ENCODE peak calls at places on chromosomes 5 and 9, in six cellular contexts. One of them, this sample, is unnamed.

GRCh38 chr9:21402387-21403247 is 6.3 kb upstream of the IFNA8 start:
- DNase-seq in GM23338: peak
- DNase-seq in keratinocyte: no peak
- DNase-seq in stimulated activated CD8-positive, alpha-beta memory T cell treated with anti-CD3 and anti-CD28 coated beads, Interleukin-4, amount 100 ng/mL, for 4 hours: no peak
- DNase-seq in GM12892: peak
- DNase-seq in Caki2: no peak
- DNase-seq in this sample: peak

GRCh38 chr9:135147473-135147805 is 60.0 kb downstream of the OLFM1 start:
- DNase-seq in GM23338: no peak
- DNase-seq in keratinocyte: no peak
- DNase-seq in stimulated activated CD8-positive, alpha-beta memory T cell treated with anti-CD3 and anti-CD28 coated beads, Interleukin-4, amount 100 ng/mL, for 4 hours: no peak
- DNase-seq in GM12892: no peak
- DNase-seq in Caki2: no peak
- DNase-seq in this sample: no peak

GRCh38 chr5:96572864-96573512 is 89.2 kb upstream of the CAST start:
- DNase-seq in GM23338: no peak
- DNase-seq in keratinocyte: peak
- DNase-seq in stimulated activated CD8-positive, alpha-beta memory T cell treated with anti-CD3 and anti-CD28 coated beads, Interleukin-4, amount 100 ng/mL, for 4 hours: no peak
- DNase-seq in GM12892: no peak
- DNase-seq in Caki2: peak
- DNase-seq in this sample: no peak

GRCh38 chr5:104932431-104932830 is 1369.8 kb upstream of the NUDT12 start:
- DNase-seq in GM23338: peak
- DNase-seq in keratinocyte: no peak
- DNase-seq in stimulated activated CD8-positive, alpha-beta memory T cell treated with anti-CD3 and anti-CD28 coated beads, Interleukin-4, amount 100 ng/mL, for 4 hours: no peak
- DNase-seq in GM12892: no peak
- DNase-seq in Caki2: no peak
- DNase-seq in this sample: peak

GRCh38 chr5:9376363-9377117 is 169.3 kb downstream of the SEMA5A start:
- DNase-seq in GM23338: no peak
- DNase-seq in keratinocyte: no peak
- DNase-seq in stimulated activated CD8-positive, alpha-beta memory T cell treated with anti-CD3 and anti-CD28 coated beads, Interleukin-4, amount 100 ng/mL, for 4 hours: no peak
- DNase-seq in GM12892: no peak
- DNase-seq in Caki2: no peak
- DNase-seq in this sample: no peak

GRCh38 chr9:26524225-26524624 is 368.4 kb downstream of the CAAP1 start:
- DNase-seq in GM23338: no peak
- DNase-seq in keratinocyte: no peak
- DNase-seq in stimulated activated CD8-positive, alpha-beta memory T cell treated with anti-CD3 and anti-CD28 coated beads, Interleukin-4, amount 100 ng/mL, for 4 hours: no peak
- DNase-seq in GM12892: no peak
- DNase-seq in Caki2: no peak
- DNase-seq in this sample: no peak

GRCh38 chr5:133423031-133423617 is 189.2 kb downstream of the FSTL4 start:
- DNase-seq in GM23338: no peak
- DNase-seq in keratinocyte: peak
- DNase-seq in stimulated activated CD8-positive, alpha-beta memory T cell treated with anti-CD3 and anti-CD28 coated beads, Interleukin-4, amount 100 ng/mL, for 4 hours: no peak
- DNase-seq in GM12892: no peak
- DNase-seq in Caki2: no peak
- DNase-seq in this sample: no peak

GRCh38 chr5:67773439-67773988 is 442.0 kb upstream of the PIK3R1 start:
- DNase-seq in GM23338: no peak
- DNase-seq in keratinocyte: no peak
- DNase-seq in stimulated activated CD8-positive, alpha-beta memory T cell treated with anti-CD3 and anti-CD28 coated beads, Interleukin-4, amount 100 ng/mL, for 4 hours: no peak
- DNase-seq in GM12892: no peak
- DNase-seq in Caki2: peak
- DNase-seq in this sample: no peak

GRCh38 chr5:10329808-10330481 is 22.2 kb upstream of the CMBL start:
- DNase-seq in GM23338: no peak
- DNase-seq in keratinocyte: no peak
- DNase-seq in stimulated activated CD8-positive, alpha-beta memory T cell treated with anti-CD3 and anti-CD28 coated beads, Interleukin-4, amount 100 ng/mL, for 4 hours: no peak
- DNase-seq in GM12892: no peak
- DNase-seq in Caki2: no peak
- DNase-seq in this sample: no peak

GRCh38 chr9:18020254-18020745 is 441.4 kb downstream of the SH3GL2 start:
- DNase-seq in GM23338: no peak
- DNase-seq in keratinocyte: no peak
- DNase-seq in stimulated activated CD8-positive, alpha-beta memory T cell treated with anti-CD3 and anti-CD28 coated beads, Interleukin-4, amount 100 ng/mL, for 4 hours: no peak
- DNase-seq in GM12892: no peak
- DNase-seq in Caki2: no peak
- DNase-seq in this sample: no peak

GRCh38 chr9:1052119-1052907 is 2.2 kb downstream of the DMRT2 start:
- DNase-seq in GM23338: peak
- DNase-seq in keratinocyte: no peak
- DNase-seq in stimulated activated CD8-positive, alpha-beta memory T cell treated with anti-CD3 and anti-CD28 coated beads, Interleukin-4, amount 100 ng/mL, for 4 hours: no peak
- DNase-seq in GM12892: no peak
- DNase-seq in Caki2: no peak
- DNase-seq in this sample: no peak

GRCh38 chr9:127418037-127418471 is 6.1 kb upstream of the ZNF79 start:
- DNase-seq in GM23338: peak
- DNase-seq in keratinocyte: no peak
- DNase-seq in stimulated activated CD8-positive, alpha-beta memory T cell treated with anti-CD3 and anti-CD28 coated beads, Interleukin-4, amount 100 ng/mL, for 4 hours: no peak
- DNase-seq in GM12892: peak
- DNase-seq in Caki2: no peak
- DNase-seq in this sample: peak

GRCh38 chr9:88590558-88591146 is 55.7 kb downstream of the NXNL2 start:
- DNase-seq in GM23338: peak
- DNase-seq in keratinocyte: no peak
- DNase-seq in stimulated activated CD8-positive, alpha-beta memory T cell treated with anti-CD3 and anti-CD28 coated beads, Interleukin-4, amount 100 ng/mL, for 4 hours: no peak
- DNase-seq in GM12892: no peak
- DNase-seq in Caki2: no peak
- DNase-seq in this sample: peak

GRCh38 chr5:180138976-180139730 is 67.6 kb upstream of the RNF130 start:
- DNase-seq in GM23338: no peak
- DNase-seq in keratinocyte: no peak
- DNase-seq in stimulated activated CD8-positive, alpha-beta memory T cell treated with anti-CD3 and anti-CD28 coated beads, Interleukin-4, amount 100 ng/mL, for 4 hours: no peak
- DNase-seq in GM12892: no peak
- DNase-seq in Caki2: no peak
- DNase-seq in this sample: no peak

GRCh38 chr5:179326176-179326997 is 18.9 kb downstream of the ADAMTS2 start:
- DNase-seq in GM23338: peak
- DNase-seq in keratinocyte: no peak
- DNase-seq in stimulated activated CD8-positive, alpha-beta memory T cell treated with anti-CD3 and anti-CD28 coated beads, Interleukin-4, amount 100 ng/mL, for 4 hours: no peak
- DNase-seq in GM12892: no peak
- DNase-seq in Caki2: no peak
- DNase-seq in this sample: peak

GRCh38 chr5:15521349-15521937 is 21.5 kb downstream of the FBXL7 start:
- DNase-seq in GM23338: no peak
- DNase-seq in keratinocyte: no peak
- DNase-seq in stimulated activated CD8-positive, alpha-beta memory T cell treated with anti-CD3 and anti-CD28 coated beads, Interleukin-4, amount 100 ng/mL, for 4 hours: no peak
- DNase-seq in GM12892: no peak
- DNase-seq in Caki2: no peak
- DNase-seq in this sample: no peak

GRCh38 chr5:175235251-175235963 is 208.6 kb downstream of the DRD1 start:
- DNase-seq in GM23338: no peak
- DNase-seq in keratinocyte: no peak
- DNase-seq in stimulated activated CD8-positive, alpha-beta memory T cell treated with anti-CD3 and anti-CD28 coated beads, Interleukin-4, amount 100 ng/mL, for 4 hours: no peak
- DNase-seq in GM12892: no peak
- DNase-seq in Caki2: no peak
- DNase-seq in this sample: no peak

GRCh38 chr5:132391870-132392269 is 22.4 kb downstream of the SLC22A5 start:
- DNase-seq in GM23338: no peak
- DNase-seq in keratinocyte: no peak
- DNase-seq in stimulated activated CD8-positive, alpha-beta memory T cell treated with anti-CD3 and anti-CD28 coated beads, Interleukin-4, amount 100 ng/mL, for 4 hours: no peak
- DNase-seq in GM12892: no peak
- DNase-seq in Caki2: no peak
- DNase-seq in this sample: no peak

GRCh38 chr5:76703707-76704106 is 12.2 kb upstream of the F2R start:
- DNase-seq in GM23338: no peak
- DNase-seq in keratinocyte: no peak
- DNase-seq in stimulated activated CD8-positive, alpha-beta memory T cell treated with anti-CD3 and anti-CD28 coated beads, Interleukin-4, amount 100 ng/mL, for 4 hours: no peak
- DNase-seq in GM12892: no peak
- DNase-seq in Caki2: no peak
- DNase-seq in this sample: no peak

GRCh38 chr9:100865111-100865510 is 163.4 kb upstream of the PLPPR1 start:
- DNase-seq in GM23338: no peak
- DNase-seq in keratinocyte: no peak
- DNase-seq in stimulated activated CD8-positive, alpha-beta memory T cell treated with anti-CD3 and anti-CD28 coated beads, Interleukin-4, amount 100 ng/mL, for 4 hours: no peak
- DNase-seq in GM12892: no peak
- DNase-seq in Caki2: no peak
- DNase-seq in this sample: no peak

GRCh38 chr9:128552153-128552743 is at the start of gene SPTAN1:
- DNase-seq in GM23338: peak
- DNase-seq in keratinocyte: no peak
- DNase-seq in stimulated activated CD8-positive, alpha-beta memory T cell treated with anti-CD3 and anti-CD28 coated beads, Interleukin-4, amount 100 ng/mL, for 4 hours: peak
- DNase-seq in GM12892: peak
- DNase-seq in Caki2: peak
- DNase-seq in this sample: peak

GRCh38 chr9:71472400-71472799 is 295.9 kb downstream of the CEMIP2 start:
- DNase-seq in GM23338: no peak
- DNase-seq in keratinocyte: no peak
- DNase-seq in stimulated activated CD8-positive, alpha-beta memory T cell treated with anti-CD3 and anti-CD28 coated beads, Interleukin-4, amount 100 ng/mL, for 4 hours: no peak
- DNase-seq in GM12892: no peak
- DNase-seq in Caki2: no peak
- DNase-seq in this sample: no peak

GRCh38 chr5:36593867-36594266 is 12.5 kb upstream of the SLC1A3 start:
- DNase-seq in GM23338: no peak
- DNase-seq in keratinocyte: no peak
- DNase-seq in stimulated activated CD8-positive, alpha-beta memory T cell treated with anti-CD3 and anti-CD28 coated beads, Interleukin-4, amount 100 ng/mL, for 4 hours: no peak
- DNase-seq in GM12892: no peak
- DNase-seq in Caki2: no peak
- DNase-seq in this sample: no peak

GRCh38 chr5:135509995-135510394 is 25.8 kb downstream of the NEUROG1 start:
- DNase-seq in GM23338: no peak
- DNase-seq in keratinocyte: no peak
- DNase-seq in stimulated activated CD8-positive, alpha-beta memory T cell treated with anti-CD3 and anti-CD28 coated beads, Interleukin-4, amount 100 ng/mL, for 4 hours: no peak
- DNase-seq in GM12892: no peak
- DNase-seq in Caki2: no peak
- DNase-seq in this sample: no peak

GRCh38 chr5:150137168-150137957 is 18.3 kb downstream of the PDGFRB start:
- DNase-seq in GM23338: peak
- DNase-seq in keratinocyte: no peak
- DNase-seq in stimulated activated CD8-positive, alpha-beta memory T cell treated with anti-CD3 and anti-CD28 coated beads, Interleukin-4, amount 100 ng/mL, for 4 hours: no peak
- DNase-seq in GM12892: no peak
- DNase-seq in Caki2: no peak
- DNase-seq in this sample: peak

GRCh38 chr5:179607449-179607931 is 16.0 kb downstream of the HNRNPH1 start:
- DNase-seq in GM23338: no peak
- DNase-seq in keratinocyte: no peak
- DNase-seq in stimulated activated CD8-positive, alpha-beta memory T cell treated with anti-CD3 and anti-CD28 coated beads, Interleukin-4, amount 100 ng/mL, for 4 hours: no peak
- DNase-seq in GM12892: no peak
- DNase-seq in Caki2: no peak
- DNase-seq in this sample: no peak

GRCh38 chr5:95076395-95077165 is 208.3 kb downstream of the MCTP1 start:
- DNase-seq in GM23338: no peak
- DNase-seq in keratinocyte: no peak
- DNase-seq in stimulated activated CD8-positive, alpha-beta memory T cell treated with anti-CD3 and anti-CD28 coated beads, Interleukin-4, amount 100 ng/mL, for 4 hours: no peak
- DNase-seq in GM12892: no peak
- DNase-seq in Caki2: no peak
- DNase-seq in this sample: no peak

GRCh38 chr5:17222679-17223078 is 5.2 kb downstream of the BASP1 start:
- DNase-seq in GM23338: peak
- DNase-seq in keratinocyte: no peak
- DNase-seq in stimulated activated CD8-positive, alpha-beta memory T cell treated with anti-CD3 and anti-CD28 coated beads, Interleukin-4, amount 100 ng/mL, for 4 hours: no peak
- DNase-seq in GM12892: no peak
- DNase-seq in Caki2: no peak
- DNase-seq in this sample: no peak

GRCh38 chr9:137105814-137106661 is 8.5 kb downstream of the DPP7 start:
- DNase-seq in GM23338: no peak
- DNase-seq in keratinocyte: no peak
- DNase-seq in stimulated activated CD8-positive, alpha-beta memory T cell treated with anti-CD3 and anti-CD28 coated beads, Interleukin-4, amount 100 ng/mL, for 4 hours: no peak
- DNase-seq in GM12892: no peak
- DNase-seq in Caki2: no peak
- DNase-seq in this sample: no peak

GRCh38 chr5:56422060-56422762 is 189.1 kb upstream of the ANKRD55 start:
- DNase-seq in GM23338: no peak
- DNase-seq in keratinocyte: no peak
- DNase-seq in stimulated activated CD8-positive, alpha-beta memory T cell treated with anti-CD3 and anti-CD28 coated beads, Interleukin-4, amount 100 ng/mL, for 4 hours: no peak
- DNase-seq in GM12892: no peak
- DNase-seq in Caki2: no peak
- DNase-seq in this sample: no peak

GRCh38 chr5:82405166-82405565 is 127.0 kb upstream of the RPS23 start:
- DNase-seq in GM23338: no peak
- DNase-seq in keratinocyte: no peak
- DNase-seq in stimulated activated CD8-positive, alpha-beta memory T cell treated with anti-CD3 and anti-CD28 coated beads, Interleukin-4, amount 100 ng/mL, for 4 hours: no peak
- DNase-seq in GM12892: no peak
- DNase-seq in Caki2: peak
- DNase-seq in this sample: no peak